ENCODE peak calls at places on chromosomes 13 and 19, in eight cellular contexts. K is colonic mucosa; A is GM04504; E is coronary artery; D is Caki2; R is AG09319; I is GM03348; S is stimulated activated naive CD4-positive, alpha-beta T cell. P is an unnamed sample.

GRCh38 chr19:29587518-29587986 is 18.5 kb upstream of the POP4 start:
- DNase-seq in K (no peak), A (peak), E (no peak), D (peak), R (no peak), I (no peak), S (no peak), P (peak)

GRCh38 chr13:46899801-46900200 is 2.9 kb upstream of the HTR2A start:
- DNase-seq in K (no peak), A (no peak), E (no peak), D (no peak), R (no peak), I (no peak), S (no peak), P (no peak)

GRCh38 chr13:71368301-71368700 is 498.7 kb downstream of the DACH1 start:
- DNase-seq in K (no peak), A (no peak), E (no peak), D (no peak), R (no peak), I (no peak), S (no peak), P (no peak)

GRCh38 chr13:109394311-109394988 is 391.9 kb downstream of the IRS2 start:
- DNase-seq in K (no peak), A (no peak), E (no peak), D (no peak), R (no peak), I (peak), S (no peak), P (no peak)

GRCh38 chr19:33110201-33110910 is 21.6 kb upstream of the WDR88 start:
- DNase-seq in K (no peak), A (no peak), E (no peak), D (peak), R (no peak), I (no peak), S (no peak), P (no peak)

GRCh38 chr13:78499802-78500201 is 103.5 kb downstream of the POU4F1 start:
- DNase-seq in K (no peak), A (no peak), E (no peak), D (no peak), R (no peak), I (no peak), S (no peak), P (no peak)

GRCh38 chr13:78680611-78681010 is 21.7 kb upstream of the OBI1 start:
- DNase-seq in K (no peak), A (no peak), E (no peak), D (no peak), R (no peak), I (no peak), S (no peak), P (no peak)

GRCh38 chr19:6211632-6212402 is 68.0 kb downstream of the MLLT1 start:
- DNase-seq in K (no peak), A (no peak), E (no peak), D (no peak), R (no peak), I (no peak), S (no peak), P (no peak)

GRCh38 chr13:45473627-45474026 is 8.9 kb downstream of the COG3 start:
- DNase-seq in K (no peak), A (no peak), E (no peak), D (no peak), R (no peak), I (no peak), S (peak), P (no peak)

GRCh38 chr13:107023335-107023734 is 455.4 kb upstream of the ARGLU1 start:
- DNase-seq in K (no peak), A (no peak), E (no peak), D (no peak), R (no peak), I (no peak), S (no peak), P (no peak)

GRCh38 chr13:79909664-79910063 is 428.7 kb downstream of the NDFIP2 start:
- DNase-seq in K (no peak), A (no peak), E (no peak), D (no peak), R (no peak), I (no peak), S (no peak), P (no peak)

GRCh38 chr13:42484396-42484795 is 89.6 kb upstream of the TNFSF11 start:
- DNase-seq in K (no peak), A (no peak), E (no peak), D (no peak), R (no peak), I (no peak), S (no peak), P (no peak)

GRCh38 chr13:27619093-27619705 is 1.1 kb downstream of the LNX2 start:
- DNase-seq in K (peak), A (no peak), E (no peak), D (no peak), R (no peak), I (peak), S (no peak), P (no peak)

GRCh38 chr19:42129399-42130253 is 2.6 kb downstream of the POU2F2 start:
- DNase-seq in K (peak), A (no peak), E (no peak), D (no peak), R (no peak), I (peak), S (no peak), P (no peak)

GRCh38 chr19:17424743-17425365 is 5.0 kb downstream of the MVB12A start:
- DNase-seq in K (peak), A (no peak), E (no peak), D (peak), R (no peak), I (peak), S (peak), P (no peak)

GRCh38 chr13:96089749-96090239 is at the start of gene HS6ST3:
- DNase-seq in K (no peak), A (no peak), E (no peak), D (peak), R (no peak), I (no peak), S (no peak), P (no peak)

GRCh38 chr19:2371656-2372055 is 11.6 kb downstream of the TMPRSS9 start:
- DNase-seq in K (no peak), A (peak), E (no peak), D (no peak), R (no peak), I (peak), S (no peak), P (peak)

GRCh38 chr19:4326215-4326836 is 12.3 kb downstream of the STAP2 start:
- DNase-seq in K (no peak), A (no peak), E (no peak), D (no peak), R (no peak), I (no peak), S (no peak), P (no peak)

GRCh38 chr19:907183-907853 is 5.7 kb downstream of the R3HDM4 start:
- DNase-seq in K (no peak), A (no peak), E (no peak), D (no peak), R (no peak), I (no peak), S (no peak), P (no peak)

GRCh38 chr13:80989770-80990169 is 648.8 kb upstream of the SPRY2 start:
- DNase-seq in K (no peak), A (no peak), E (no peak), D (no peak), R (no peak), I (no peak), S (no peak), P (no peak)

GRCh38 chr19:58361900-58362271 is 665 bp downstream of the ZNF497 start:
- DNase-seq in K (no peak), A (no peak), E (no peak), D (no peak), R (no peak), I (no peak), S (peak), P (no peak)

GRCh38 chr13:98390086-98390697 is 186.7 kb downstream of the STK24 start:
- DNase-seq in K (no peak), A (no peak), E (no peak), D (no peak), R (no peak), I (no peak), S (no peak), P (no peak)

GRCh38 chr13:97977376-97977705 is 23.9 kb downstream of the IPO5 start:
- DNase-seq in K (no peak), A (no peak), E (no peak), D (no peak), R (no peak), I (no peak), S (peak), P (no peak)

GRCh38 chr19:1214862-1215731 is 9.5 kb downstream of the STK11 start:
- DNase-seq in K (no peak), A (no peak), E (peak), D (no peak), R (no peak), I (no peak), S (no peak), P (peak)

GRCh38 chr19:4556574-4557185 is 2.8 kb downstream of the SEMA6B start:
- DNase-seq in K (peak), A (no peak), E (no peak), D (peak), R (no peak), I (peak), S (no peak), P (no peak)

GRCh38 chr19:17404621-17405249 is 695 bp downstream of the BST2 start:
- DNase-seq in K (no peak), A (no peak), E (no peak), D (no peak), R (no peak), I (no peak), S (no peak), P (no peak)

GRCh38 chr13:112443191-112444000 is 67.2 kb downstream of the SPACA7 start:
- DNase-seq in K (peak), A (no peak), E (peak), D (no peak), R (no peak), I (peak), S (no peak), P (no peak)

GRCh38 chr13:113137656-113138292 is 15.2 kb downstream of the F10 start:
- DNase-seq in K (no peak), A (no peak), E (peak), D (no peak), R (no peak), I (no peak), S (no peak), P (no peak)

GRCh38 chr13:77789386-77789785 is 91.9 kb downstream of the SLAIN1 start:
- DNase-seq in K (no peak), A (no peak), E (no peak), D (no peak), R (no peak), I (no peak), S (no peak), P (no peak)

GRCh38 chr13:51999525-51999924 is 11.7 kb downstream of the ATP7B start:
- DNase-seq in K (no peak), A (no peak), E (no peak), D (no peak), R (no peak), I (peak), S (no peak), P (peak)

GRCh38 chr19:49862411-49863253 is 4.7 kb downstream of the PNKP start:
- DNase-seq in K (peak), A (no peak), E (no peak), D (no peak), R (no peak), I (no peak), S (no peak), P (no peak)

GRCh38 chr13:109904218-109904617 is 117.8 kb upstream of the IRS2 start:
- DNase-seq in K (no peak), A (no peak), E (no peak), D (no peak), R (no peak), I (no peak), S (no peak), P (no peak)

GRCh38 chr19:262125-262524 is 29.1 kb downstream of the PLPP2 start:
- DNase-seq in K (no peak), A (no peak), E (no peak), D (no peak), R (no peak), I (no peak), S (no peak), P (no peak)

GRCh38 chr13:113064534-113065405 is 40.8 kb upstream of the F7 start:
- DNase-seq in K (no peak), A (no peak), E (no peak), D (peak), R (no peak), I (peak), S (no peak), P (peak)

P was measured in RCC 7860.